ENCODE peak calls at places on chromosome 15, in four cellular contexts. H is right lobe of liver, V is HCT116, G is heart right ventricle. C is an unnamed sample.

GRCh38 chr15:60477991-60478632 is 830 bp downstream of the ICE2 start:
- DNase-seq in G (no peak), V (no peak), H (no peak), C (no peak)

GRCh38 chr15:39301589-39301999 is 279.3 kb upstream of the THBS1 start:
- DNase-seq in H (no peak), G (no peak), V (no peak), C (no peak)

GRCh38 chr15:33243393-33243792 is 48.9 kb upstream of the FMN1 start:
- DNase-seq in H (no peak), G (no peak), V (no peak), C (no peak)

GRCh38 chr15:66654718-66655375 is 47.2 kb upstream of the SMAD6 start:
- DNase-seq in V (no peak), G (peak), H (no peak), C (no peak)

GRCh38 chr15:85412956-85413854 is 32.8 kb downstream of the AKAP13 start:
- DNase-seq in V (peak), H (peak), G (peak), C (no peak)

GRCh38 chr15:45242289-45242688 is 9.7 kb upstream of the SLC28A2 start:
- DNase-seq in H (no peak), V (no peak), G (no peak), C (no peak)

GRCh38 chr15:27082019-27082418 is 111.0 kb downstream of the GABRG3 start:
- DNase-seq in G (no peak), H (no peak), V (no peak), C (no peak)

GRCh38 chr15:100204771-100205170 is 137.0 kb downstream of the ADAMTS17 start:
- DNase-seq in V (no peak), G (no peak), H (no peak), C (no peak)

GRCh38 chr15:100812802-100813201 is 66.8 kb upstream of the ALDH1A3 start:
- DNase-seq in G (no peak), H (no peak), V (no peak), C (no peak)

GRCh38 chr15:79315623-79316328 is 4.9 kb downstream of the TMED3 start:
- DNase-seq in H (no peak), V (no peak), G (peak), C (no peak)

GRCh38 chr15:59492389-59493377 is 54.7 kb downstream of the FAM81A start:
- DNase-seq in H (peak), V (peak), G (peak), C (peak)

GRCh38 chr15:51051776-51052175 is 42.9 kb downstream of the TNFAIP8L3 start:
- DNase-seq in G (peak), H (no peak), V (no peak), C (no peak)

GRCh38 chr15:64017591-64018163 is 28.6 kb downstream of the DAPK2 start:
- DNase-seq in V (no peak), H (no peak), G (no peak), C (no peak)

GRCh38 chr15:55254916-55255679 is 34.5 kb downstream of the RAB27A start:
- DNase-seq in H (no peak), G (no peak), V (no peak), C (no peak)

GRCh38 chr15:78716651-78717050 is 75.6 kb upstream of the CHRNB4 start:
- DNase-seq in G (no peak), H (no peak), V (no peak), C (no peak)

GRCh38 chr15:40941078-40941527 is 12.0 kb downstream of the DLL4 start:
- DNase-seq in G (no peak), V (no peak), H (no peak), C (no peak)

GRCh38 chr15:32029862-32030781 is at the start of gene CHRNA7:
- DNase-seq in V (peak), H (peak), G (peak), C (peak)

DNA sequence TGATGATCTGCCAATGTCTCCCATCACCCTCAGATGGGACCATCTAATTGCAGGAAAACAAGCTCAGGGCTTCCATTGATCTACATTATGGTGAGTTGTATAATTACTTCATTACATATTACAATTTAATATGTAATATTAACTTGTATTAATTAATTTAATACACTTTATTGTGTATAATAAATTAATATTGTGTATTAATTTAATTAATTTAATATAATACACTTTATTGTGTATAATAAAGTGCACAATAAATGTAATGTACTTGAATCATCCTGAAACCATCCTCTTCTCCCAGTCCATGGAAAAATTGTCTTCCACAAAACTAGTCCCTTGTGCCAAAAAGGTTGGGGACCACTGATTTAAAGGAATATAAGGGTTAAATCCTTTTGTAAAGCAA is 123.4 kb downstream of the FBN1 start:
- DNase-seq in G (no peak), V (no peak), H (no peak), C (no peak)
- TF ChIP-seq CTCF in G (no peak), V (no peak), H (no peak), C (no peak)

GRCh38 chr15:28998511-28998910 is 112.7 kb downstream of the APBA2 start:
- DNase-seq in H (no peak), G (no peak), V (no peak), C (no peak)
- TF ChIP-seq CTCF in H (no peak), G (no peak), V (no peak), C (no peak)

GRCh38 chr15:38072007-38072506 is 137.6 kb downstream of the TMCO5A start:
- DNase-seq in G (no peak), H (no peak), V (no peak), C (no peak)

GRCh38 chr15:38074029-38074428 is 139.6 kb downstream of the TMCO5A start:
- DNase-seq in V (no peak), G (no peak), H (no peak), C (no peak)

GRCh38 chr15:38071211-38071972 is 137.0 kb downstream of the TMCO5A start:
- DNase-seq in G (no peak), H (no peak), V (no peak), C (no peak)

GRCh38 chr15:38073278-38073930 is 139.0 kb downstream of the TMCO5A start:
- DNase-seq in G (no peak), V (peak), H (peak), C (no peak)

GRCh38 chr15:38072507-38073277 is 138.3 kb downstream of the TMCO5A start:
- DNase-seq in V (peak), H (peak), G (peak), C (peak)
- TF ChIP-seq CTCF in V (no peak), H (no peak), G (no peak), C (no peak)

GRCh38 chr15:75758071-75758872 is 45.6 kb upstream of the CSPG4 start:
- DNase-seq in G (peak), V (peak), H (peak), C (peak)
- TF ChIP-seq CTCF in G (no peak), V (no peak), H (peak), C (peak)

GRCh38 chr15:88661041-88661765 is 22.4 kb downstream of the ISG20 start:
- DNase-seq in H (no peak), V (no peak), G (no peak), C (no peak)

GRCh38 chr15:88658972-88659931 is 20.4 kb downstream of the ISG20 start:
- DNase-seq in V (peak), G (no peak), H (no peak), C (no peak)

GRCh38 chr15:88663216-88663615 is 24.4 kb downstream of the ISG20 start:
- DNase-seq in G (no peak), H (no peak), V (no peak), C (peak)

GRCh38 chr15:88661766-88662556 is 23.1 kb downstream of the ISG20 start:
- DNase-seq in H (no peak), V (no peak), G (no peak), C (no peak)

GRCh38 chr15:88664151-88664778 is 25.4 kb downstream of the ISG20 start:
- DNase-seq in H (no peak), G (no peak), V (no peak), C (peak)
- TF ChIP-seq CTCF in H (peak), G (peak), V (peak), C (no peak)

GRCh38 chr15:73715417-73715816 is 31.2 kb downstream of the CD276 start:
- DNase-seq in V (no peak), H (no peak), G (peak), C (no peak)

GRCh38 chr15:73717206-73717605 is 33.0 kb downstream of the CD276 start:
- DNase-seq in G (no peak), H (no peak), V (no peak), C (no peak)

GRCh38 chr15:73716417-73716816 is 32.2 kb downstream of the CD276 start:
- DNase-seq in G (peak), V (no peak), H (no peak), C (no peak)

GRCh38 chr15:73714695-73715301 is 30.6 kb downstream of the CD276 start:
- DNase-seq in H (no peak), G (no peak), V (no peak), C (no peak)

DNA sequence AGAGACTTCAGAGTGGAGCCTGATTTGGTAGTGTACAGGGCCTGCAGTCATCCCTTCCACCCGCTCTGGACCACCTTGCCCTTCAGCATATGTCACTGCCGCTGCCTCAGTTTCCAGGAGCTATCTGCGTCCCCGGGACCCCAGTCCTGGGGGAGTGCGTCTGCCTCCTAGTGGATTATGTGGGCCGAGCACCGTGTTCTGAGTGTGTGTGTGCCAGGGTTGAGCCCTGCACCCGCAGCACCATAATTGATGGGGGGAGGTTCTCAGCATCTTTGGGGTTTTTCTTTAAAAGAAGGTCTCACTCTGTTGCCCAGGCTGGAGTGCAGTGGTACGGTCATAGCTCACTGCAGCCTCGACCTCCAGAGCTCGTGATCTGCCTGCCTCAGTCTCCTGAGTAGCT is 33.6 kb downstream of the CD276 start:
- DNase-seq in G (no peak), V (no peak), H (no peak), C (no peak)
- TF ChIP-seq CTCF in G (no peak), V (no peak), H (no peak), C (peak)

GRCh38 chr15:35090104-35090807 is 5.2 kb upstream of the NANOGP8 start:
- DNase-seq in H (no peak), G (no peak), V (no peak), C (no peak)
- TF ChIP-seq CTCF in H (no peak), G (no peak), V (no peak), C (no peak)

C was measured in type B pancreatic cell.